ENCODE peak calls at places on chromosomes 12 and 14, in eight cellular contexts. O, M, T, S, K, E, J and D are unnamed samples.
A peak's percentile ranks its signal among the peaks of the same experiment; 100 is the strongest.

GRCh38 chr12:14959463-14959862 is 1.9 kb downstream of the ARHGDIB start:
- DNase-seq in S (no peak), K (no peak), T (no peak), J (no peak), M (no peak), O (no peak), E (no peak), D (no peak)

GRCh38 chr12:131087991-131088700 is 134.4 kb downstream of the ADGRD1 start:
- DNase-seq in T (no peak), O (no peak), S (no peak), J (no peak), M (no peak), E (no peak), K (no peak), D (no peak)

GRCh38 chr14:78196323-78196722 is 26.1 kb downstream of the NRXN3 start:
- DNase-seq in T (no peak), S (no peak), K (no peak), M (no peak), E (no peak), J (no peak), O (no peak), D (no peak)

GRCh38 chr14:51006781-51007211 is 62.5 kb upstream of the PYGL start:
- DNase-seq in T (no peak), E (peak; percentile 33), M (peak; percentile 92), J (peak; percentile 81), S (no peak), O (peak; percentile 19), K (no peak), D (no peak)

GRCh38 chr12:112218150-112218549 is 92.8 kb downstream of the TRAFD1 start:
- DNase-seq in T (no peak), K (no peak), E (peak; percentile 36), S (no peak), J (no peak), O (no peak), M (peak; percentile 21), D (no peak)

GRCh38 chr14:72810201-72810600 is 83.7 kb downstream of the DPF3 start:
- DNase-seq in T (no peak), E (no peak), J (no peak), K (no peak), O (no peak), S (no peak), M (no peak), D (no peak)

GRCh38 chr12:22974865-22975264 is 349.9 kb downstream of the ETNK1 start:
- DNase-seq in T (no peak), E (peak; percentile 68), J (peak; percentile 83), K (peak; percentile 29), S (peak; percentile 35), M (peak; percentile 88), O (peak; percentile 39), D (no peak)

GRCh38 chr14:78363008-78363407 is 192.8 kb downstream of the NRXN3 start:
- DNase-seq in E (no peak), O (no peak), K (no peak), T (no peak), M (no peak), S (no peak), J (no peak), D (no peak)